ENCODE peak calls at places on chromosomes 16 and 17, in eight cellular contexts. V is esophagus squamous epithelium, E is cardiac muscle cell, U is heart right ventricle, J is ovary, I is GM23338, O is H9, W is lower lobe of right lung. X is an unnamed sample. For H3K4me1, the result is how much of the 10 kb centered on the place peaks cover.

GRCh38 chr17:49901460-49902331 is 53.8 kb upstream of the TAC4 start:
- DNase-seq in V (no peak), E (no peak), U (no peak), J (no peak), I (peak), O (no peak), W (peak), X (no peak)

GRCh38 chr16:17836868-17837602 is 366.3 kb upstream of the XYLT1 start:
- DNase-seq in V (no peak), E (peak), U (no peak), J (no peak), I (peak), O (peak), W (no peak), X (no peak)

GRCh38 chr16:71428883-71429282 is 13.0 kb downstream of the TLE7 start:
- DNase-seq in V (no peak), E (peak), U (no peak), J (no peak), I (no peak), O (no peak), W (no peak), X (no peak)

GRCh38 chr17:37462492-37462891 is 27.2 kb upstream of the DUSP14 start:
- DNase-seq in V (no peak), E (no peak), U (no peak), J (no peak), I (no peak), O (no peak), W (no peak), X (no peak)

GRCh38 chr16:10080031-10080772 is 102.0 kb downstream of the GRIN2A start:
- DNase-seq in V (no peak), E (peak), U (peak), J (no peak), I (no peak), O (no peak), W (no peak), X (peak)

GRCh38 chr17:81514735-81515529 is 2.3 kb upstream of the ACTG1 start:
- DNase-seq in V (no peak), E (peak), U (peak), J (peak), I (peak), O (peak), W (peak), X (peak)

GRCh38 chr17:2693561-2694380 is 17.8 kb downstream of the CLUH start:
- DNase-seq in V (no peak), E (no peak), U (no peak), J (no peak), I (no peak), O (no peak), W (no peak), X (no peak)

GRCh38 chr17:39663688-39664580 is 1.2 kb upstream of the TCAP start:
- DNase-seq in V (no peak), E (peak), U (no peak), J (no peak), I (peak), O (peak), W (no peak), X (peak)

GRCh38 chr17:29667969-29668368 is 45.3 kb upstream of the CORO6 start:
- DNase-seq in V (no peak), E (peak), U (peak), J (no peak), I (peak), O (no peak), W (no peak), X (no peak)
- H3K27ac ChIP-seq in V (no peak), E (peak), U (peak), J (no peak), I (no peak), O (no peak), W (no peak), X (peak)

DNA sequence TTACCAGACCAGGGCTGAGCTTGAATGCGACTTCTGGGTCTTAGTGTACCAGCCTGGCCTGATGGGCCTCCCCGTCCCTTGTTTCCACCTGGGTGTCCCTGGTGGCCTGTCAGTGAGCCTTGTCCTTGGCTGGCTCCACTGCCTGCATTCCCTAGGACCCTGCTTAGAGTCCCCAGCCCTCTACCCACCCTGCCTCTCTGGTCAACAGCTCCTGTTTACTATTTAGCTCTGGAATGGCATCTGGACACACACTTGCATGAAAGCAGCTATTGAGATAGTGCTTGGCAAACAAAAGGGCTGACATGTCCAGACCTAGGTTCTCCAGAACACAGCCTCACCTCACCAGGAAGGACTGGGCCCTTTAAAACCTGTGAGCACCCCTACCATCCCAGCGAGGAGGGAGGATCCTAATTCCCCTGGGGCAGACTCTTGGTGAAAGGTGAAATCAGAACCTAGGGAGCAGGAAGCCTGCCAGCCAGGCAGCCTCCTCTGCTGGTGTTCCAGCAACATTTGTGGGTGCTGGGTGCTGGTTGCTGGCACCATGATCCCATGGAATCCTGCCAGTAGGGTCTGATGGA is 38.8 kb downstream of the RAI1 start:
- DNase-seq in V (no peak), E (no peak), U (no peak), J (no peak), I (no peak), O (no peak), W (no peak), X (no peak)
- H3K4me1 ChIP-seq in V (under half), E (under half), U (half or more), J (under half), I (under half), O (under half), W (under half), X (half or more)

GRCh38 chr17:50953831-50954601 is 87.9 kb upstream of the TOB1 start:
- DNase-seq in V (no peak), E (peak), U (peak), J (peak), I (peak), O (peak), W (peak), X (peak)
- H3K27ac ChIP-seq in V (peak), E (peak), U (peak), J (no peak), I (no peak), O (no peak), W (peak), X (peak)

GRCh38 chr16:23785842-23786241 is 31.0 kb downstream of the CHP2 start:
- DNase-seq in V (no peak), E (no peak), U (no peak), J (no peak), I (no peak), O (no peak), W (no peak), X (no peak)

GRCh38 chr16:23786964-23787571 is 32.2 kb downstream of the CHP2 start:
- DNase-seq in V (no peak), E (no peak), U (no peak), J (no peak), I (peak), O (peak), W (no peak), X (no peak)

GRCh38 chr16:23784811-23785447 is 30.1 kb downstream of the CHP2 start:
- DNase-seq in V (no peak), E (peak), U (no peak), J (no peak), I (no peak), O (no peak), W (no peak), X (no peak)

GRCh38 chr16:23788653-23789052 is 33.8 kb downstream of the CHP2 start:
- DNase-seq in V (no peak), E (no peak), U (no peak), J (no peak), I (no peak), O (no peak), W (no peak), X (no peak)
- H3K4me1 ChIP-seq in V (under half), E (under half), U (under half), J (under half), I (under half), O (under half), W (under half), X (under half)